ENCODE peak calls at places on chromosomes 4 and X, in four cellular contexts. H is H1, S is GM12878, L is HepG2. X is an unnamed sample. For H3K36me3, the result is how much of the 10 kb centered on the place peaks cover.

GRCh38 chr4:11904991-11905760 is 476.5 kb upstream of the HS3ST1 start:
- DNase-seq in H (no peak), S (no peak), L (no peak), X (no peak)

GRCh38 chr4:142556048-142556447 is 290.1 kb downstream of the INPP4B start:
- DNase-seq in H (no peak), S (no peak), L (no peak), X (no peak)

GRCh38 chrX:41591906-41592305 is 96.9 kb upstream of the GPR34 start:
- DNase-seq in H (no peak), S (no peak), L (no peak), X (no peak)

GRCh38 chr4:173626277-173626676 is 96.2 kb upstream of the HAND2 start:
- DNase-seq in H (no peak), S (no peak), L (no peak), X (no peak)

GRCh38 chr4:7973545-7973981 is 33.9 kb upstream of the AFAP1 start:
- DNase-seq in H (no peak), S (no peak), L (no peak), X (no peak)

GRCh38 chr4:13992975-13993495 is 365.5 kb upstream of the BOD1L1 start:
- DNase-seq in H (no peak), S (no peak), L (no peak), X (no peak)

GRCh38 chrX:130060122-130061069 is 49.9 kb downstream of the ELF4 start:
- DNase-seq in H (peak), S (no peak), L (peak), X (no peak)

GRCh38 chr4:11428161-11428700 is 463 bp downstream of the HS3ST1 start:
- DNase-seq in H (no peak), S (no peak), L (no peak), X (no peak)

GRCh38 chrX:106481341-106481740 is 130.4 kb upstream of the RADX start:
- DNase-seq in H (peak), S (peak), L (peak), X (peak)

GRCh38 chr4:101198741-101199339 is 148.5 kb downstream of the PPP3CA start:
- DNase-seq in H (no peak), S (no peak), L (peak), X (no peak)

GRCh38 chrX:49184294-49185061 is 1.7 kb downstream of the PRICKLE3 start:
- DNase-seq in H (peak), S (no peak), L (no peak), X (peak)

GRCh38 chrX:22095306-22095705 is 63.2 kb downstream of the PHEX start:
- DNase-seq in H (no peak), S (no peak), L (no peak), X (no peak)

GRCh38 chr4:41281038-41281634 is 24.4 kb downstream of the UCHL1 start:
- DNase-seq in H (no peak), S (peak), L (peak), X (peak)

GRCh38 chr4:174631901-174632758 is 109.8 kb upstream of the HPGD start:
- DNase-seq in H (no peak), S (no peak), L (peak), X (peak)

GRCh38 chr4:32562010-32562409 is 1841.8 kb downstream of the PCDH7 start:
- DNase-seq in H (no peak), S (no peak), L (no peak), X (no peak)

GRCh38 chr4:158302076-158302866 is 92.0 kb downstream of the TMEM144 start:
- DNase-seq in H (no peak), S (no peak), L (no peak), X (no peak)

GRCh38 chr4:89307446-89308160 is at the start of gene GPRIN3:
- DNase-seq in H (peak), S (no peak), L (no peak), X (no peak)

GRCh38 chr4:145887241-145887964 is 51.2 kb downstream of the ZNF827 start:
- DNase-seq in H (no peak), S (no peak), L (no peak), X (no peak)

GRCh38 chrX:153688900-153689590 is 1.3 kb downstream of the SLC6A8 start:
- DNase-seq in H (no peak), S (no peak), L (no peak), X (no peak)

GRCh38 chrX:22855693-22856092 is 144.1 kb upstream of the DDX53 start:
- DNase-seq in H (no peak), S (no peak), L (peak), X (no peak)

GRCh38 chr4:10239982-10240654 is 123.5 kb upstream of the WDR1 start:
- DNase-seq in H (no peak), S (no peak), L (no peak), X (no peak)

GRCh38 chr4:26583538-26583864 is 383 bp upstream of the TBC1D19 start:
- DNase-seq in H (no peak), S (no peak), L (no peak), X (no peak)

GRCh38 chrX:133402042-133402453 is 13.2 kb downstream of the GPC4 start:
- DNase-seq in H (no peak), S (no peak), L (no peak), X (no peak)

GRCh38 chrX:46587158-46587557 is 13.6 kb downstream of the CHST7 start:
- DNase-seq in H (no peak), S (peak), L (no peak), X (no peak)

GRCh38 chrX:54029543-54030143 is 14.6 kb downstream of the PHF8 start:
- DNase-seq in H (no peak), S (no peak), L (no peak), X (no peak)

GRCh38 chrX:93673056-93673868 is at the start of gene NAP1L3:
- DNase-seq in H (peak), S (no peak), L (peak), X (peak)

GRCh38 chr4:153579410-153579809 is 104.7 kb upstream of the TLR2 start:
- DNase-seq in H (no peak), S (no peak), L (no peak), X (no peak)

GRCh38 chr4:6732441-6733357 is 16.7 kb downstream of the BLOC1S4 start:
- DNase-seq in H (no peak), S (no peak), L (peak), X (no peak)

GRCh38 chrX:24241822-24242648 is 71.8 kb downstream of the SUPT20HL2 start:
- DNase-seq in H (no peak), S (no peak), L (peak), X (peak)

GRCh38 chr4:16627999-16628398 is 270.4 kb downstream of the LDB2 start:
- DNase-seq in H (no peak), S (no peak), L (no peak), X (no peak)

GRCh38 chrX:136209751-136210150 is 41.4 kb downstream of the MAP7D3 start:
- DNase-seq in H (no peak), S (no peak), L (no peak), X (no peak)

GRCh38 chrX:72271091-72271490 is 6.0 kb downstream of the RPS4X start:
- DNase-seq in H (no peak), S (no peak), L (no peak), X (no peak)

GRCh38 chr4:16636304-16636703 is 262.1 kb downstream of the LDB2 start:
- DNase-seq in H (no peak), S (no peak), L (no peak), X (no peak)

GRCh38 chr4:110982486-110982885 is 359.6 kb upstream of the PITX2 start:
- DNase-seq in H (no peak), S (no peak), L (no peak), X (no peak)

DNA sequence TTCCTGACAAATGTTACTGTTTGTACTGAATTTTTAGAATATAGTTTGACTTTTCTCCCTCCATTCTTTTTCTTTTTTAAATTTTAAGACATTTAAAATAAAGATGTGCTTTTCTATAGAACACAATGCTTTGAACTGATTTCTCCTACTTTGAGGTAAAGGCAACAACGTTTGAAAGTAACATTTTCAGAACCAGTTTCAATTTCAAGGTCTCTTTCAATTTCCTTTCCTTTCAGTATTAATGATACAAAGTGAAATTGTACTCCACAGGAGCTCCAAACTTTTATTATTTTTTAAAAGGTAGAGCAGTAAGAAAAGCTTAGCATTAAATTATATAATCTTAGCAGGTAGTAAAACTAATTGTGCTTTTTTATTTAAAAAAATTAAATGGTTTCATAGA is 54.9 kb downstream of the NDST4 start:
- DNase-seq in H (no peak), S (no peak), L (no peak), X (no peak)
- TF ChIP-seq SUZ12 in H (no peak), S (no peak), L (no peak), X (no peak)

DNA sequence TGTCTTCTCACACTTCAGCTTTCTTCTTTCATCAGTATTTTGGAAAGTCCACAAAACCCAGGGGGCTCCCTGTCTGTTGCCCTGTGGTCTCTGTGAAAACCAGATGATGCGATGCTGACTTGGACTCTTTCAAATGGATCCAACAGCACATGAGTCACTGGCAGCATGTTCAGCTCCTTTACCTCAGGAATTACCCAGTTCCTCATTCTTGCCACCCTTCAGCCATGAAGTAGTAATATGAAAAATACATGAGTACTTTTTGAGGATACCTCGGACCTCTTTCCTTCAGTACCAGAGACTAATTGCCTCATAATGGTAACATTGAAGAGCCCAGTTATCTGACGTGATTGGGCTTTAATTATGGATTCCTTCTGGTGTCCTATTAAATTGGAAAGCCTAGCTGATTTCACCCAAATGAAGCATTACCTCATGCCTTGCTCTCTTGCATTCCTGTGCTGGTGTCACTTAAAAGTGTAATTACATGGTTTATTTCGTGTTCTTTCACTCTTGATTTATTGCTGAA is 63.3 kb downstream of the NFKB1 start:
- DNase-seq in H (no peak), S (peak), L (no peak), X (no peak)
- TF ChIP-seq YY1 in H (no peak), S (peak), L (no peak), X (no peak)

DNA sequence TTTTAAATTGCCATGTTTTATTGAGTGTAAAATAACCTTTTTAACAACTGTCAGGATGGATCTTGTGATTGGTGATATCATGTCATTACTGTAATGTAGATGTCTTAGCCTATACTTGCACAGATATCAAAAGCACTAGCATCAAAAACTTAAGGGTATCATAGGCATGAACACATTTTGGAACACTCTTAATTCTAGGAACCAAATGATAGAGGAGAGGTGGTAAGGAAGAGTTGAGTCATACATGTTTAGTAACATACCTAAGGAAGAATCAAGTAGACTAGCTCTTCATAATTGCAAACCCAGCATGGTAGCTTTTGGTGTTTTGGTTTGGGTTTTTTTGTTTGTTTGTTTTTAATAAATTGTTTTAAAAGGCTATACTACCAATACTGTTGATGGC is 43.4 kb downstream of the SMARCAD1 start:
- DNase-seq in H (no peak), S (no peak), L (no peak), X (no peak)
- H3K36me3 ChIP-seq in H (under half), S (under half), L (under half), X (half or more)

GRCh38 chrX:13000311-13000811 is 25.5 kb downstream of the TMSB4X start:
- DNase-seq in H (no peak), S (peak), L (no peak), X (no peak)

GRCh38 chrX:12996934-12997435 is 22.1 kb downstream of the TMSB4X start:
- DNase-seq in H (no peak), S (no peak), L (no peak), X (no peak)

GRCh38 chrX:13001097-13001496 is 26.2 kb downstream of the TMSB4X start:
- DNase-seq in H (no peak), S (no peak), L (no peak), X (no peak)

GRCh38 chrX:12999422-12999821 is 24.5 kb downstream of the TMSB4X start:
- DNase-seq in H (no peak), S (no peak), L (no peak), X (no peak)

GRCh38 chrX:12997898-12998687 is 23.2 kb downstream of the TMSB4X start:
- DNase-seq in H (no peak), S (no peak), L (no peak), X (no peak)
- TF ChIP-seq SUZ12 in H (no peak), S (no peak), L (no peak), X (no peak)

GRCh38 chr4:140256941-140257340 is 103.0 kb upstream of the MAML3 start:
- DNase-seq in H (no peak), S (no peak), L (peak), X (no peak)

GRCh38 chr4:140255467-140255866 is 101.5 kb upstream of the MAML3 start:
- DNase-seq in H (no peak), S (no peak), L (no peak), X (no peak)

GRCh38 chr4:140256335-140256734 is 102.4 kb upstream of the MAML3 start:
- DNase-seq in H (no peak), S (no peak), L (peak), X (no peak)

GRCh38 chr4:140255919-140256318 is 101.9 kb upstream of the MAML3 start:
- DNase-seq in H (no peak), S (no peak), L (no peak), X (no peak)

GRCh38 chr4:140257461-140258305 is 103.7 kb upstream of the MAML3 start:
- DNase-seq in H (no peak), S (no peak), L (no peak), X (no peak)
- TF ChIP-seq YY1 in H (no peak), S (no peak), L (no peak), X (no peak)

DNA sequence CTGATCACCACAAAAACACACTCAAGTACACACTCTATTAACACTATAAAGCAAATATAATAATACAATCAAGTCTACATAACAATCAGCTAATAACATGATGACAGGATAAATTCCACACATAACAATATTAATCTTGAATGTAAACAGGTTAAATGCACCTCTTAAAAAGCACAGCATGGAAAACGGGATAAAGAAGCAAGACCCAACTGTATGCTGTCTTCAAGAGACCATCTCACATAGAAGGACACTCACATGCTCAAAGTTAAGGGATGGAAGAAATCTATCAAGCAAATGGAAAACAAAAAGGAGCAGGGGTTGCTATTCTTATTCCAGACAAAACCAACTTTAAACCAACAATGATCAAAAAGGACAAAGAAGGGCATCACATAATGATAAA is 28.1 kb downstream of the CBR4 start:
- DNase-seq in H (no peak), S (no peak), L (no peak), X (no peak)
- H3K36me3 ChIP-seq in H (under half), S (under half), L (under half), X (under half)

DNA sequence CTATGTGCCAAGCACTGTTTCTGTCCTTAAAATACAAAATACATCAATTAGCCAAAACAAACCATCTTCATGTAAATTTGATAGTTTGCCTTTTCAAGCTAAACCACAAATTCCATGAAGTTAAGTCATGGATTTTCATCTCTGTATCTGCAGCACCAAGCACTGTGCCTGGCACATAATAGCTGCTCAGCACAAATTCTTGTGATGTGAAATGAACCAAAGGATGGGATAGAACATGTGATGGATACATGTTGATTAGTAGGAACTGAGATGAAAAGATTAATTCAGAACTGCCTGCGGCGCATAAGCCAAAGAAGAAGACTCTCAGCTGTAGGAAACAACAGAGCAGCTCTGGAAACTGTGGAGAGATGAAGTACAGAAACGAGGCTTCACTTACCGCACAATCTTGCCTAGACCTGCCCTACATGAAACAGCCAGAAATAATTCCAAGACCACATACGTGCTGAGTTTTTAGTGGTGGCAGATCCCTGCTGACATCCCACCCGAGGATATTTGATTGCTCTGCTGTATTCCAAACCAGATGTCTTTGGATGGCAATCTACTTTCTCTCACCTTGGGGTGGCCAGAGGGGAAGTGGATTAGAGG is 40.9 kb upstream of the DCLK2 start:
- DNase-seq in H (no peak), S (no peak), L (no peak), X (no peak)
- TF ChIP-seq SUZ12 in H (no peak), S (no peak), L (no peak), X (no peak)

GRCh38 chrX:118181030-118181429 is 64.4 kb upstream of the KLHL13 start:
- DNase-seq in H (no peak), S (no peak), L (no peak), X (no peak)
- TF ChIP-seq YY1 in H (no peak), S (no peak), L (no peak), X (no peak)

GRCh38 chr4:183287677-183288076 is 32.4 kb downstream of the CLDN22 start:
- DNase-seq in H (no peak), S (no peak), L (no peak), X (no peak)

GRCh38 chr4:183291070-183291469 is 29.0 kb downstream of the CLDN22 start:
- DNase-seq in H (no peak), S (no peak), L (no peak), X (no peak)

GRCh38 chr4:183287309-183287659 is 32.8 kb downstream of the CLDN22 start:
- DNase-seq in H (no peak), S (no peak), L (no peak), X (no peak)

GRCh38 chr4:183289688-183290087 is 30.4 kb downstream of the CLDN22 start:
- DNase-seq in H (peak), S (no peak), L (no peak), X (no peak)

DNA sequence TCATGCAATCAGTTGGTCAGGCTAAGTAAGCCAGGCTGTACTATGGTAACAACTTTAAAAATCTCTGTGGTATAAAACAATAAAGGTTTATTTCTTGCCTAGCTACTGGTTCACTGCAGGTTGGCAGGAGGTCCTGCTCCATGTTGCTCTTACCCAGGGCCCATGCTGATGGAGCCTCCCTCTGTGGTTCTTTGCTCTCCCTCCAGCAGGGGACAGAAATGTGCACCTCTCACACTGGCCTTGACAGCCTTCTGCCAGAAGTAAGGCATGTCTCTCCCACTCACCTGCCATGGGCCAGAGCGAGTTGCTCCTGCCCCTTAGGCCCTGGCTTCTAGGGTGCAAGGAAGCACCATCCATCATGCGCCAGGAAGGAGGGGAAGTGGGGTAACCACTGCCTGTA is 31.1 kb downstream of the CLDN22 start:
- DNase-seq in H (no peak), S (no peak), L (no peak), X (no peak)
- H3K36me3 ChIP-seq in H (under half), S (under half), L (half or more), X (half or more)